ENCODE peak calls at places on chromosomes 16 and 17, in nine cellular contexts. One of them, this sample, is unnamed.

GRCh38 chr17:57481901-57482300 is 225.6 kb downstream of the MSI2 start:
- DNase-seq in omental fat pad: no peak
- DNase-seq in A549: peak
- DNase-seq in fibroblast of lung: peak
- DNase-seq in GM13976: no peak
- DNase-seq in astrocyte of the spinal cord: peak
- DNase-seq in nephron progenitor cell: no peak
- DNase-seq in endodermal cell: no peak
- DNase-seq in kidney: no peak
- DNase-seq in this sample: peak

GRCh38 chr17:47810200-47810821 is 11.3 kb downstream of the OSBPL7 start:
- DNase-seq in astrocyte of the spinal cord: peak
- DNase-seq in kidney: no peak
- DNase-seq in fibroblast of lung: peak
- DNase-seq in omental fat pad: no peak
- DNase-seq in endodermal cell: peak
- DNase-seq in GM13976: peak
- DNase-seq in nephron progenitor cell: peak
- DNase-seq in A549: peak
- DNase-seq in this sample: peak

GRCh38 chr16:558298-559020 is 1.7 kb upstream of the PRR35 start:
- DNase-seq in A549: no peak
- DNase-seq in astrocyte of the spinal cord: no peak
- DNase-seq in endodermal cell: no peak
- DNase-seq in GM13976: peak
- DNase-seq in fibroblast of lung: no peak
- DNase-seq in omental fat pad: no peak
- DNase-seq in nephron progenitor cell: no peak
- DNase-seq in kidney: no peak
- DNase-seq in this sample: no peak

GRCh38 chr17:19370493-19370960 is 7.8 kb upstream of the MAPK7 start:
- DNase-seq in astrocyte of the spinal cord: no peak
- DNase-seq in kidney: no peak
- DNase-seq in GM13976: peak
- DNase-seq in endodermal cell: peak
- DNase-seq in omental fat pad: no peak
- DNase-seq in A549: no peak
- DNase-seq in fibroblast of lung: no peak
- DNase-seq in nephron progenitor cell: no peak
- DNase-seq in this sample: no peak

GRCh38 chr17:1898872-1899271 is 69.1 kb downstream of the RPA1 start:
- DNase-seq in endodermal cell: no peak
- DNase-seq in nephron progenitor cell: no peak
- DNase-seq in astrocyte of the spinal cord: no peak
- DNase-seq in kidney: no peak
- DNase-seq in A549: no peak
- DNase-seq in GM13976: no peak
- DNase-seq in omental fat pad: no peak
- DNase-seq in fibroblast of lung: no peak
- DNase-seq in this sample: no peak

GRCh38 chr16:13005836-13006235 is 104.4 kb downstream of the SHISA9 start:
- DNase-seq in kidney: no peak
- DNase-seq in omental fat pad: no peak
- DNase-seq in GM13976: no peak
- DNase-seq in nephron progenitor cell: peak
- DNase-seq in astrocyte of the spinal cord: no peak
- DNase-seq in endodermal cell: no peak
- DNase-seq in fibroblast of lung: no peak
- DNase-seq in A549: peak
- DNase-seq in this sample: no peak

GRCh38 chr16:66619534-66620418 is 15.3 kb downstream of the CMTM3 start:
- DNase-seq in A549: no peak
- DNase-seq in fibroblast of lung: peak
- DNase-seq in nephron progenitor cell: no peak
- DNase-seq in kidney: peak
- DNase-seq in astrocyte of the spinal cord: peak
- DNase-seq in endodermal cell: peak
- DNase-seq in GM13976: peak
- DNase-seq in omental fat pad: no peak
- DNase-seq in this sample: no peak

GRCh38 chr17:82897514-82898249 is 57.9 kb upstream of the ZNF750 start:
- DNase-seq in kidney: peak
- DNase-seq in GM13976: no peak
- DNase-seq in endodermal cell: no peak
- DNase-seq in fibroblast of lung: no peak
- DNase-seq in nephron progenitor cell: no peak
- DNase-seq in astrocyte of the spinal cord: no peak
- DNase-seq in omental fat pad: no peak
- DNase-seq in A549: no peak
- DNase-seq in this sample: no peak

GRCh38 chr16:79845734-79846135 is 245.2 kb upstream of the MAF start:
- DNase-seq in astrocyte of the spinal cord: no peak
- DNase-seq in GM13976: no peak
- DNase-seq in endodermal cell: no peak
- DNase-seq in omental fat pad: no peak
- DNase-seq in fibroblast of lung: no peak
- DNase-seq in A549: peak
- DNase-seq in nephron progenitor cell: no peak
- DNase-seq in kidney: no peak
- DNase-seq in this sample: no peak

GRCh38 chr17:5838661-5839300 is 231.4 kb upstream of the WSCD1 start:
- DNase-seq in A549: no peak
- DNase-seq in endodermal cell: peak
- DNase-seq in kidney: no peak
- DNase-seq in GM13976: no peak
- DNase-seq in fibroblast of lung: no peak
- DNase-seq in astrocyte of the spinal cord: no peak
- DNase-seq in omental fat pad: no peak
- DNase-seq in nephron progenitor cell: no peak
- DNase-seq in this sample: no peak

GRCh38 chr17:42531455-42532354 is 4.3 kb upstream of the NAGLU start:
- DNase-seq in omental fat pad: no peak
- DNase-seq in kidney: peak
- DNase-seq in endodermal cell: peak
- DNase-seq in nephron progenitor cell: peak
- DNase-seq in astrocyte of the spinal cord: no peak
- DNase-seq in fibroblast of lung: peak
- DNase-seq in GM13976: peak
- DNase-seq in A549: peak
- DNase-seq in this sample: no peak

GRCh38 chr16:86517652-86518258 is 7.4 kb downstream of the FOXF1 start:
- DNase-seq in fibroblast of lung: peak
- DNase-seq in endodermal cell: peak
- DNase-seq in omental fat pad: no peak
- DNase-seq in nephron progenitor cell: peak
- DNase-seq in GM13976: peak
- DNase-seq in astrocyte of the spinal cord: peak
- DNase-seq in kidney: peak
- DNase-seq in A549: peak
- DNase-seq in this sample: no peak
- TF ChIP-seq CTCF in fibroblast of lung: peak
- TF ChIP-seq CTCF in endodermal cell: peak
- TF ChIP-seq CTCF in omental fat pad: no peak
- TF ChIP-seq CTCF in nephron progenitor cell: peak
- TF ChIP-seq CTCF in GM13976: peak
- TF ChIP-seq CTCF in astrocyte of the spinal cord: peak
- TF ChIP-seq CTCF in kidney: peak
- TF ChIP-seq CTCF in A549: peak
- TF ChIP-seq CTCF in this sample: peak

GRCh38 chr16:11586375-11586855 is 304 bp downstream of the LITAF start:
- DNase-seq in omental fat pad: no peak
- DNase-seq in nephron progenitor cell: no peak
- DNase-seq in kidney: peak
- DNase-seq in endodermal cell: no peak
- DNase-seq in GM13976: peak
- DNase-seq in fibroblast of lung: no peak
- DNase-seq in A549: no peak
- DNase-seq in astrocyte of the spinal cord: no peak
- DNase-seq in this sample: no peak

GRCh38 chr16:11587643-11588247 is 1.0 kb upstream of the LITAF start:
- DNase-seq in kidney: peak
- DNase-seq in omental fat pad: no peak
- DNase-seq in astrocyte of the spinal cord: no peak
- DNase-seq in nephron progenitor cell: no peak
- DNase-seq in A549: no peak
- DNase-seq in fibroblast of lung: no peak
- DNase-seq in GM13976: no peak
- DNase-seq in endodermal cell: no peak
- DNase-seq in this sample: no peak

GRCh38 chr16:11586856-11587642 is at the start of gene LITAF:
- DNase-seq in kidney: peak
- DNase-seq in astrocyte of the spinal cord: no peak
- DNase-seq in endodermal cell: peak
- DNase-seq in nephron progenitor cell: peak
- DNase-seq in fibroblast of lung: peak
- DNase-seq in omental fat pad: peak
- DNase-seq in GM13976: peak
- DNase-seq in A549: peak
- DNase-seq in this sample: no peak

GRCh38 chr16:11583889-11584565 is 2.7 kb downstream of the LITAF start:
- DNase-seq in fibroblast of lung: no peak
- DNase-seq in A549: peak
- DNase-seq in endodermal cell: no peak
- DNase-seq in astrocyte of the spinal cord: no peak
- DNase-seq in kidney: no peak
- DNase-seq in GM13976: no peak
- DNase-seq in nephron progenitor cell: no peak
- DNase-seq in omental fat pad: no peak
- DNase-seq in this sample: no peak

GRCh38 chr16:11585460-11586374 is 1.0 kb downstream of the LITAF start:
- DNase-seq in astrocyte of the spinal cord: no peak
- DNase-seq in omental fat pad: no peak
- DNase-seq in A549: peak
- DNase-seq in GM13976: no peak
- DNase-seq in fibroblast of lung: no peak
- DNase-seq in endodermal cell: no peak
- DNase-seq in nephron progenitor cell: no peak
- DNase-seq in kidney: peak
- DNase-seq in this sample: no peak
- TF ChIP-seq CTCF in astrocyte of the spinal cord: no peak
- TF ChIP-seq CTCF in omental fat pad: no peak
- TF ChIP-seq CTCF in A549: no peak
- TF ChIP-seq CTCF in GM13976: no peak
- TF ChIP-seq CTCF in fibroblast of lung: no peak
- TF ChIP-seq CTCF in endodermal cell: no peak
- TF ChIP-seq CTCF in nephron progenitor cell: no peak
- TF ChIP-seq CTCF in kidney: no peak
- TF ChIP-seq CTCF in this sample: no peak

DNA sequence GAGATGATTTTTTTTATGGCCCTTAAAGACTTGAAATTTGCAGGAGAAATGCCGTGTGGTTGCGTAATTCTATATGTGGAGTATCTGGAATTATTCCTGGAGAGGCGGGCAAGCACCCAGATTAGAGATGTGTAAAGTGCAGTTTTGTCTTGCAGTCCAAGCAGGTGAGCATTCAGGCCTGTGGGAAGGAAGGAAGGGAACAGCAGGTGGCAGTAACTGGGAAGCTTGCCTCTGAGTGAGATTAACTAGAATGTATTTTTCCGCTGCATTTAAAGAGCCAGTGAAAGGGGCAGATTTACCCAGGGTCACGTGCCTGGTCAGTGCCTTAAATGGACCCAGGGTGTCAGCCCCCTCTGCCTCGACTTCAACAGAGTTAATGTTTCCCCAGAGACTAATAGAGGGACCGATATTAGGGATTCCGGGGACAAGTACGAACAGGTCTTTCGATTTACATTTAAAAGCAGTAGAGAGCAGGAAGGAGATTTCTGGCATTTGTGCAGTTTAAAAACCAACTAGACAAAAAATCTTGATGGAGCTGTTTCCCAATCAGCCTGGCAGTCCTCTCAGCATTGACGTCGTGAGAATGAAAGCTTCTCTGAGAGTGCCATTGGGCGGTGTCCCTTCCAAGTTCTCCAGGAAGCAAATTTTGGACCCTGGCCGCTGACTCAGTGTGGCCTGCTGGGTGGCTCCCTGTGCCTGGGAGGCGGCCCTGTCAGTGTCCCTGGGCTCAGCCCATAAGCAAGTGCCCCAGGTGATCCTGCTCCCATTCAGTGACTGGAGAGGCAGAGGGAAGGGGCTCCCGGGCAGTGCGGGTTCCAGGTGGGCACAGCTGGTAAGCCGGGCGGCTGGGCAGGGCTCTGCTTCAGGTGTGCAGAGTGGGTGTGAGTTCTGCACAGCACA is 38.2 kb downstream of the KSR1 start:
- DNase-seq in astrocyte of the spinal cord: peak
- DNase-seq in omental fat pad: no peak
- DNase-seq in kidney: peak
- DNase-seq in fibroblast of lung: peak
- DNase-seq in A549: peak
- DNase-seq in nephron progenitor cell: no peak
- DNase-seq in endodermal cell: peak
- DNase-seq in GM13976: no peak
- DNase-seq in this sample: peak
- TF ChIP-seq CTCF in astrocyte of the spinal cord: peak
- TF ChIP-seq CTCF in omental fat pad: no peak
- TF ChIP-seq CTCF in kidney: peak
- TF ChIP-seq CTCF in fibroblast of lung: peak
- TF ChIP-seq CTCF in A549: peak
- TF ChIP-seq CTCF in nephron progenitor cell: no peak
- TF ChIP-seq CTCF in endodermal cell: peak
- TF ChIP-seq CTCF in GM13976: no peak
- TF ChIP-seq CTCF in this sample: peak

GRCh38 chr16:10667239-10667638 is 27.5 kb downstream of the TEKT5 start:
- DNase-seq in GM13976: no peak
- DNase-seq in endodermal cell: no peak
- DNase-seq in fibroblast of lung: no peak
- DNase-seq in nephron progenitor cell: no peak
- DNase-seq in A549: no peak
- DNase-seq in kidney: no peak
- DNase-seq in omental fat pad: no peak
- DNase-seq in astrocyte of the spinal cord: no peak
- DNase-seq in this sample: no peak

GRCh38 chr16:10671729-10672128 is 23.0 kb downstream of the TEKT5 start:
- DNase-seq in omental fat pad: no peak
- DNase-seq in A549: no peak
- DNase-seq in astrocyte of the spinal cord: no peak
- DNase-seq in kidney: no peak
- DNase-seq in fibroblast of lung: no peak
- DNase-seq in endodermal cell: no peak
- DNase-seq in GM13976: no peak
- DNase-seq in nephron progenitor cell: no peak
- DNase-seq in this sample: no peak

GRCh38 chr16:10665166-10665565 is 29.6 kb downstream of the TEKT5 start:
- DNase-seq in nephron progenitor cell: no peak
- DNase-seq in omental fat pad: no peak
- DNase-seq in A549: no peak
- DNase-seq in astrocyte of the spinal cord: no peak
- DNase-seq in GM13976: no peak
- DNase-seq in kidney: no peak
- DNase-seq in fibroblast of lung: no peak
- DNase-seq in endodermal cell: no peak
- DNase-seq in this sample: no peak

GRCh38 chr16:10669791-10670190 is 24.9 kb downstream of the TEKT5 start:
- DNase-seq in omental fat pad: no peak
- DNase-seq in fibroblast of lung: no peak
- DNase-seq in kidney: no peak
- DNase-seq in nephron progenitor cell: no peak
- DNase-seq in endodermal cell: no peak
- DNase-seq in GM13976: no peak
- DNase-seq in astrocyte of the spinal cord: no peak
- DNase-seq in A549: no peak
- DNase-seq in this sample: no peak

GRCh38 chr16:10668322-10669045 is 26.2 kb downstream of the TEKT5 start:
- DNase-seq in astrocyte of the spinal cord: peak
- DNase-seq in A549: peak
- DNase-seq in kidney: no peak
- DNase-seq in nephron progenitor cell: peak
- DNase-seq in GM13976: peak
- DNase-seq in fibroblast of lung: peak
- DNase-seq in endodermal cell: peak
- DNase-seq in omental fat pad: no peak
- DNase-seq in this sample: no peak
- TF ChIP-seq CTCF in astrocyte of the spinal cord: peak
- TF ChIP-seq CTCF in A549: no peak
- TF ChIP-seq CTCF in kidney: no peak
- TF ChIP-seq CTCF in nephron progenitor cell: peak
- TF ChIP-seq CTCF in GM13976: peak
- TF ChIP-seq CTCF in fibroblast of lung: peak
- TF ChIP-seq CTCF in endodermal cell: peak
- TF ChIP-seq CTCF in omental fat pad: no peak
- TF ChIP-seq CTCF in this sample: peak